ENCODE peak calls at places on chromosomes 4 and X, in ten cellular contexts. T is tibial artery, A is lower lobe of right lung, Z is lung, J is tibial nerve, H is neural progenitor cell, X is psoas muscle, P is MM.1S, O is left ventricle myocardium inferior, L is upper lobe of left lung. V is an unnamed sample.

GRCh38 chr4:176790398-176790797 is 2.3 kb downstream of the VEGFC start:
- DNase-seq in H (no peak), A (no peak), Z (no peak), X (no peak), J (no peak), O (no peak), P (no peak), L (no peak), T (no peak), V (peak; percentile 66)

GRCh38 chr4:102497986-102498385 is 3.2 kb upstream of the NFKB1 start:
- DNase-seq in O (no peak), X (no peak), A (no peak), T (no peak), Z (no peak), L (no peak), H (no peak), P (no peak), J (no peak), V (peak; percentile 62)

GRCh38 chrX:69530306-69530705 is 26.2 kb downstream of the NALF2 start:
- DNase-seq in H (no peak), T (no peak), A (no peak), X (no peak), J (no peak), Z (no peak), O (no peak), L (no peak), P (no peak), V (no peak)

GRCh38 chr4:76545161-76545884 is 110.3 kb downstream of the SHROOM3 start:
- DNase-seq in H (no peak), P (peak; percentile 57), O (no peak), A (no peak), Z (no peak), X (no peak), L (no peak), T (no peak), J (no peak), V (no peak)

GRCh38 chr4:93396274-93396673 is 432.3 kb upstream of the ATOH1 start:
- DNase-seq in L (no peak), Z (no peak), T (no peak), O (no peak), X (no peak), J (no peak), H (no peak), A (no peak), P (no peak), V (peak; percentile 64)

GRCh38 chr4:15921592-15921932 is 17.0 kb downstream of the FGFBP1 start:
- DNase-seq in P (no peak), O (no peak), X (no peak), J (no peak), L (no peak), Z (no peak), A (no peak), T (no peak), H (no peak), V (no peak)

GRCh38 chr4:15104825-15105224 is 102.5 kb downstream of the CPEB2 start:
- DNase-seq in J (no peak), L (no peak), P (no peak), X (no peak), H (no peak), O (no peak), A (no peak), Z (no peak), T (no peak), V (no peak)

GRCh38 chrX:102765794-102766193 is 45.3 kb downstream of the GPRASP3 start:
- DNase-seq in P (no peak), J (no peak), T (no peak), H (no peak), O (no peak), L (no peak), Z (no peak), X (peak; percentile 23), A (no peak), V (peak; percentile 18)

GRCh38 chrX:123184199-123184857 is at the start of gene GRIA3:
- DNase-seq in T (peak; percentile 19), P (no peak), A (no peak), Z (no peak), H (peak; percentile 45), X (no peak), O (no peak), J (no peak), L (no peak), V (peak; percentile 14)

GRCh38 chrX:53357799-53358530 is 64.5 kb downstream of the SMC1A start:
- DNase-seq in A (no peak), Z (no peak), O (no peak), P (no peak), H (peak; percentile 49), L (no peak), X (no peak), J (no peak), T (no peak), V (no peak)

GRCh38 chr4:152536545-152537182 is 772 bp upstream of the FBXW7 start:
- DNase-seq in H (peak; percentile 56), T (peak; percentile 38), L (no peak), Z (peak; percentile 35), A (no peak), P (peak; percentile 60), O (no peak), X (no peak), J (no peak), V (no peak)

GRCh38 chrX:40952855-40953254 is 132.4 kb upstream of the USP9X start:
- DNase-seq in L (no peak), H (no peak), Z (no peak), T (no peak), P (no peak), O (no peak), A (no peak), J (no peak), X (no peak), V (no peak)

GRCh38 chr4:32519060-32519459 is 1798.9 kb downstream of the PCDH7 start:
- DNase-seq in O (no peak), T (no peak), Z (no peak), X (no peak), H (no peak), P (no peak), A (no peak), L (no peak), J (no peak), V (no peak)

GRCh38 chr4:76208005-76208765 is 5.4 kb downstream of the SCARB2 start:
- DNase-seq in X (peak; percentile 80), J (peak; percentile 71), Z (peak; percentile 74), T (peak; percentile 91), O (peak; percentile 80), A (peak; percentile 77), H (no peak), P (no peak), L (no peak), V (peak; percentile 81)

GRCh38 chr4:71110499-71110898 is 117.0 kb downstream of the DCK start:
- DNase-seq in A (no peak), P (no peak), H (no peak), Z (no peak), L (no peak), J (no peak), X (no peak), T (no peak), O (no peak), V (no peak)

GRCh38 chrX:135327299-135327698 is 18.0 kb downstream of the ETDC start:
- DNase-seq in O (no peak), X (no peak), Z (no peak), T (no peak), L (no peak), J (no peak), P (no peak), H (no peak), A (no peak), V (peak; percentile 60)

GRCh38 chrX:104118765-104119164 is 6.4 kb downstream of the ZCCHC18 start:
- DNase-seq in P (no peak), A (no peak), X (no peak), H (no peak), T (no peak), L (no peak), Z (no peak), J (no peak), O (no peak), V (no peak)

GRCh38 chr4:34732170-34732569 is 1512.1 kb downstream of the ARAP2 start:
- DNase-seq in P (no peak), L (no peak), A (no peak), J (no peak), O (no peak), X (no peak), Z (no peak), T (no peak), H (no peak), V (no peak)

GRCh38 chr4:107721436-107722090 is 1.5 kb upstream of the PAPSS1 start:
- DNase-seq in O (no peak), L (peak; percentile 81), Z (no peak), A (no peak), T (no peak), P (peak; percentile 64), J (no peak), H (peak; percentile 56), X (no peak), V (no peak)

DNA sequence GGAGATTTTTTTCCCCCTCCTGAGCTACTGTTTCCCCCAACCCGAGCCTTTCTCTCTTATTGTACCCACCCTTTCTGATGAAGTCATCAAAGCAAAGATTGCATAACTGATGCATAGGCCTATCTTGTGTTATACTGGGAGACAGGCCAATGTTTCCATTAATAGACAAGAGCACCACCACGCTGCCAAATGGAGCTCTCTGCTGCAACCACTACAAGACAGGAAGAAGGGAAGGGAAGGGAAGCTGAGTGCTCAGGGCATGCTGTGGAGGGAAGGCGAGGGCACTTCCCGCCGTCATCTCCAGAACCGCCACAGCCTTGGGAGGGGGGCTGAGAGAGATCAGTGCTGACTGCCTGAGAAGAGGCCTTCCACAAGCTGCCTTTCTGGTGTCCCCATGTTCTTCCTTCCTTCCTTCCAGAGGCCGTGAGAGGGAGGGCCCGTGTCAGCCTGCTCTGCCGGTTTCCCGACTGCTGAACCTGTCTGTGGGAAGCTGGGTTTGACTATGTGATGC is 75.0 kb downstream of the MGST2 start:
- DNase-seq in A (peak; percentile 70), L (no peak), X (peak; percentile 62), J (peak; percentile 30), H (no peak), P (no peak), O (peak; percentile 60), T (peak; percentile 85), Z (peak; percentile 52), V (peak; percentile 78)
- TF ChIP-seq CTCF in A (peak; percentile 29), L (no peak), X (peak; percentile 14), J (peak; percentile 22), H (no peak), P (no peak), O (peak; percentile 39), T (peak; percentile 17), Z (no peak), V (peak; percentile 61)

GRCh38 chr4:6894528-6895498 is 14.8 kb upstream of the TBC1D14 start:
- DNase-seq in P (no peak), X (no peak), A (no peak), L (no peak), J (no peak), O (no peak), Z (no peak), H (no peak), T (no peak), V (no peak)
- H3K4me1 ChIP-seq in P (no peaks in the 10 kb centered on the region), X (peaks cover 23% of the 10 kb centered on the region), A (peaks cover 21% of the 10 kb centered on the region), L (peaks cover 19% of the 10 kb centered on the region), J (peaks cover 16% of the 10 kb centered on the region), O (peaks cover 17% of the 10 kb centered on the region), Z (peaks cover 7% of the 10 kb centered on the region), H (peaks cover 5% of the 10 kb centered on the region), T (no peaks in the 10 kb centered on the region), V (no peaks in the 10 kb centered on the region)

GRCh38 chr4:3225946-3226345 is 23.0 kb upstream of the MSANTD1 start:
- DNase-seq in Z (no peak), L (peak; percentile 77), H (no peak), J (no peak), A (peak; percentile 65), T (no peak), X (peak; percentile 4), P (no peak), O (no peak), V (no peak)
- H3K27ac ChIP-seq in Z (peak overlapping the region; percentile 84), L (peak overlapping the region; percentile 67), H (no peak overlapping the region), J (no peak overlapping the region), A (peak overlapping the region; percentile 81), T (no peak overlapping the region), X (no peak overlapping the region), P (peak overlapping the region; percentile 39), O (no peak overlapping the region), V (no peak overlapping the region)

GRCh38 chr4:165112258-165113156 is at the start of gene TMEM192:
- DNase-seq in J (peak; percentile 88), X (peak; percentile 90), L (peak; percentile 97), O (peak; percentile 92), Z (peak; percentile 96), H (peak; percentile 94), P (peak; percentile 86), A (peak; percentile 94), T (peak; percentile 92), V (peak; percentile 81)
- TF ChIP-seq CTCF in J (peak; percentile 48), X (peak; percentile 34), L (peak; percentile 30), O (peak; percentile 54), Z (no peak), H (peak; percentile 46), P (peak; percentile 45), A (peak; percentile 47), T (peak; percentile 37), V (peak; percentile 47)

V was measured in foreskin keratinocyte.